ENCODE peak calls at places on chromosomes 7 and 10, in five cellular contexts. S, A, B, N and V are unnamed samples.

GRCh38 chr7:37491919-37492694 is 43.4 kb upstream of the ELMO1 start:
- DNase-seq in B (no peak), N (no peak), A (no peak), S (no peak), V (no peak)

GRCh38 chr10:44993922-44994751 is 6.6 kb upstream of the ZNF22 start:
- DNase-seq in S (no peak), B (no peak), A (peak; percentile 11), N (peak; percentile 52), V (no peak)

GRCh38 chr7:1590476-1590875 is 20.6 kb upstream of the PSMG3 start:
- DNase-seq in A (no peak), N (no peak), S (no peak), B (no peak), V (peak; percentile 13)

GRCh38 chr7:6160191-6160623 is 112.2 kb downstream of the CYTH3 start:
- DNase-seq in A (no peak), B (no peak), S (peak; percentile 62), N (no peak), V (peak; percentile 82)

GRCh38 chr7:34430456-34430855 is 227.6 kb upstream of the NPSR1 start:
- DNase-seq in B (no peak), S (no peak), A (no peak), N (peak; percentile 41), V (no peak)

GRCh38 chr10:31413325-31413724 is 94.3 kb downstream of the ZEB1 start:
- DNase-seq in A (no peak), S (no peak), N (peak; percentile 15), B (no peak), V (no peak)

GRCh38 chr7:66696774-66697191 is 43.8 kb upstream of the RABGEF1 start:
- DNase-seq in A (no peak), S (no peak), N (peak; percentile 9), B (no peak), V (peak; percentile 35)

GRCh38 chr7:45402480-45403218 is 171.5 kb upstream of the ADCY1 start:
- DNase-seq in N (no peak), B (no peak), S (no peak), A (no peak), V (no peak)

GRCh38 chr7:158621042-158621441 is 33.4 kb upstream of the PTPRN2 start:
- DNase-seq in A (no peak), N (no peak), B (no peak), S (no peak), V (no peak)

GRCh38 chr10:14686356-14686755 is 88.3 kb downstream of the FAM107B start:
- DNase-seq in N (no peak), B (no peak), A (no peak), S (no peak), V (no peak)

GRCh38 chr10:126955396-126955795 is 50.2 kb downstream of the DOCK1 start:
- DNase-seq in A (no peak), S (no peak), N (no peak), B (no peak), V (no peak)

GRCh38 chr10:69086131-69086530 is 1.8 kb upstream of the SRGN start:
- DNase-seq in B (no peak), S (no peak), A (no peak), N (no peak), V (peak; percentile 64)

GRCh38 chr7:130362251-130362650 is 17.6 kb downstream of the CPA5 start:
- DNase-seq in A (no peak), B (no peak), N (no peak), S (peak; percentile 25), V (no peak)

GRCh38 chr10:88489107-88489506 is 94.0 kb downstream of the RNLS start:
- DNase-seq in A (no peak), S (no peak), B (no peak), N (no peak), V (no peak)

GRCh38 chr7:37092548-37092947 is 356.1 kb downstream of the ELMO1 start:
- DNase-seq in A (no peak), B (no peak), N (no peak), S (no peak), V (no peak)

GRCh38 chr10:34854147-34854601 is 39.1 kb upstream of the PARD3 start:
- DNase-seq in A (no peak), N (no peak), B (no peak), S (no peak), V (no peak)

GRCh38 chr7:143367972-143368371 is 5.5 kb upstream of the FAM131B start:
- DNase-seq in B (no peak), A (no peak), N (no peak), S (peak; percentile 93), V (no peak)

GRCh38 chr10:70060389-70060788 is 7.7 kb downstream of the MACROH2A2 start:
- DNase-seq in A (no peak), N (no peak), B (no peak), S (no peak), V (no peak)

GRCh38 chr10:71666607-71667373 is 52.8 kb downstream of the C10orf105 start:
- DNase-seq in B (no peak), S (no peak), N (no peak), A (no peak), V (no peak)

GRCh38 chr10:73601486-73601921 is 10.4 kb upstream of the USP54 start:
- DNase-seq in N (no peak), S (peak; percentile 80), B (no peak), A (peak; percentile 64), V (no peak)

GRCh38 chr7:43083091-43083490 is 29.4 kb upstream of the HECW1 start:
- DNase-seq in N (no peak), B (no peak), S (no peak), A (no peak), V (no peak)

DNA sequence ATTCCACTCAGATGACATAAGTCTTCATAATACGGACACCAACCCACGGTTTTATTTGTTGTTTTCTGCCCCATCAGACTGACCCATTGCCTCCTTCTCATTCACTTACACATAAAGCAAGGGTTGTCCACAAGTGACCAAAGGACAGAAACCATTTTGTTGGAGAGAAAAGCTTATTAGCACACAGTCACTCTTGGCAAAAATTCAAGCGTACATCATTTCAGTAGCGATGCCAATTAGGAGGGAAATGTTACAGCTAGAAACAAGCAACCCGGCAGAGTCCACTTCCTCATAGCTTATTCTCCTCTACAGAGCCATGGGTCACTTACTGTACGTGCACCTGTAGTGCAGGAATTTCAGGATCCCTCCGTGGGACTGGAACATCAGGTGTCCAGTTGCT is 23.0 kb downstream of the ABLIM1 start:
- DNase-seq in N (no peak), B (no peak), A (no peak), S (no peak), V (no peak)
- H3K27ac ChIP-seq in N (no peak overlapping the region), B (peak overlapping the region; percentile 60), A (peak overlapping the region; percentile 22), S (no peak overlapping the region), V (peak overlapping the region; percentile 90)

DNA sequence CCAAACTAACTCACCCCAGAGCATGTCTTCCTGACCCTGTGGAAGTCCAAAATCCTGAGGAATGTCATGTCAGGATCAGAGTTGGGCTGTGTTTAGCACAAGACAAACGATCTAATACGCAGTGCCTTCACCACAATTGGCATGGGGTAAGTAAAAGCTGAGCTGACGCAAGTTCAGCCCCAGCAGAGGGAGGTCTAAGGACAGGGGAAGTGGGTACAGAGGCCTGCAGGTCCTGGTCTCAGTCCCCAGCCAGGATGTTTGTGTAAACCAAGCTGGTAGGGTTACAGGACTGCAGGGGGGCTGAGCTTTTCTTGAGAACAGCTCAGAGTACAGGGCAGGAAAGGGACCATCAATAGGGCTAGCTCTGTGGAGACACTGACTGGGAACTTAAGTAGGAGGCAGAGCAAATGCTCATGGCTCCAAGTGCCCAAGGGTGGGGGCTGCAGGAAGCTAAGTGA is 5.3 kb upstream of the KCNIP2 start:
- DNase-seq in N (no peak), A (no peak), B (no peak), S (peak; percentile 28), V (no peak)
- H3K4me1 ChIP-seq in N (no peaks in the 10 kb centered on the region), A (no peaks in the 10 kb centered on the region), B (peaks cover 3% of the 10 kb centered on the region), S (no peaks in the 10 kb centered on the region), V (peaks cover 24% of the 10 kb centered on the region)

GRCh38 chr10:6384031-6384430 is 181.3 kb downstream of the PFKFB3 start:
- DNase-seq in B (no peak), S (no peak), N (no peak), A (no peak), V (no peak)

GRCh38 chr10:6383099-6383812 is 180.5 kb downstream of the PFKFB3 start:
- DNase-seq in N (no peak), A (no peak), S (no peak), B (no peak), V (no peak)

GRCh38 chr10:6379015-6379776 is 176.5 kb downstream of the PFKFB3 start:
- DNase-seq in B (no peak), S (no peak), A (no peak), N (peak; percentile 33), V (no peak)

GRCh38 chr10:6384847-6385246 is 182.1 kb downstream of the PFKFB3 start:
- DNase-seq in B (no peak), N (no peak), S (no peak), A (no peak), V (no peak)

GRCh38 chr10:6382081-6382480 is 179.3 kb downstream of the PFKFB3 start:
- DNase-seq in A (no peak), S (peak; percentile 60), N (no peak), B (no peak), V (no peak)
- H3K27ac ChIP-seq in A (no peak overlapping the region), S (no peak overlapping the region), N (no peak overlapping the region), B (peak overlapping the region; percentile 82), V (no peak overlapping the region)

GRCh38 chr7:97026705-97027426 is 2.2 kb upstream of the DLX5 start:
- DNase-seq in B (no peak), A (no peak), S (no peak), N (no peak), V (no peak)

GRCh38 chr7:97027427-97028234 is 3.0 kb upstream of the DLX5 start:
- DNase-seq in N (peak; percentile 70), B (no peak), S (peak; percentile 74), A (peak; percentile 82), V (peak; percentile 87)

GRCh38 chr7:97025130-97025499 is 484 bp upstream of the DLX5 start:
- DNase-seq in A (no peak), B (no peak), N (no peak), S (no peak), V (no peak)

GRCh38 chr7:97024209-97025129 is at the start of gene DLX5:
- DNase-seq in N (peak; percentile 18), A (no peak), S (no peak), B (no peak), V (no peak)

GRCh38 chr7:97025983-97026704 is 1.5 kb upstream of the DLX5 start:
- DNase-seq in S (no peak), N (no peak), A (no peak), B (no peak), V (no peak)
- H3K4me1 ChIP-seq in S (no peaks in the 10 kb centered on the region), N (peaks cover 24% of the 10 kb centered on the region), A (peaks cover 6% of the 10 kb centered on the region), B (peaks cover 16% of the 10 kb centered on the region), V (peaks cover 3% of the 10 kb centered on the region)

GRCh38 chr7:87413029-87413428 is 62.5 kb downstream of the ABCB4 start:
- DNase-seq in S (no peak), A (no peak), B (no peak), N (no peak), V (no peak)
- H3K27ac ChIP-seq in S (no peak overlapping the region), A (no peak overlapping the region), B (peak overlapping the region; percentile 72), N (no peak overlapping the region), V (no peak overlapping the region)

DNA sequence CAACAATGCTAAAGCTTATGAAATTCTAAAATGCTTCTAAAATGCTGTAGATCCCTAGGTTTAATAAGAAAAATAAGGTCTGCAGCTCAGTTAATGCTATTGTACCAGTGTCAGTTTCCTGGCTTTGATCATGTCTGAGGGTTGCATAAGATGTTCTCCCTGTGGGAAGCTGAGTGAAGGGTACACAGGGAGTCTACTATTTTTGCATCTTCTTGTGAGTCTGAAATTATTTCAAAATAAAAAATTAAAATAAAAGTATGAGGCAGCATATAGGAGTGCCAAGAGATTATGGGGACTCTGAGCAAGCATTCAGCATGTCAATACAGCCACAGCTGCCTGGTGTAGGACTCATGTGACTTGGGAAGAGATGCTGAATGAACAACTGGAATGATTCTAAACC is 14.7 kb downstream of the CHST15 start:
- DNase-seq in N (no peak), B (no peak), A (no peak), S (no peak), V (no peak)
- H3K4me1 ChIP-seq in N (peaks cover 79% of the 10 kb centered on the region), B (peaks cover 10% of the 10 kb centered on the region), A (no peaks in the 10 kb centered on the region), S (no peaks in the 10 kb centered on the region), V (peaks cover 7% of the 10 kb centered on the region)